ENCODE peak calls at places on chromosomes 12 and 14, in eight cellular contexts. Q is SW480; M is foreskin keratinocyte; N is GM18507; E is body of pancreas; I is stimulated activated naive B cell treated with anti-CD40 and anti-IgM and Interleukin-4, amounts not matched to agents 10 μg/mL and 1 μg/mL and 100 μg/mL, for 72 hours; T is KG1; P is NCI-H1105. K is an unnamed sample.

GRCh38 chr14:93128785-93129459 is 13.2 kb upstream of the ITPK1 start:
- DNase-seq in Q (no peak), M (no peak), N (no peak), E (no peak), I (no peak), T (no peak), P (no peak), K (no peak)

GRCh38 chr12:67811437-67812361 is 163.2 kb downstream of the DYRK2 start:
- DNase-seq in Q (no peak), M (peak), N (no peak), E (no peak), I (no peak), T (no peak), P (no peak), K (no peak)

GRCh38 chr14:90760591-90761316 is 55.5 kb downstream of the TTC7B start:
- DNase-seq in Q (peak), M (peak), N (no peak), E (no peak), I (no peak), T (no peak), P (peak), K (no peak)

GRCh38 chr12:107580750-107581529 is 104.7 kb upstream of the PWP1 start:
- DNase-seq in Q (no peak), M (no peak), N (no peak), E (no peak), I (no peak), T (no peak), P (no peak), K (no peak)

GRCh38 chr12:106380954-106381353 is 23.4 kb downstream of the POLR3B start:
- DNase-seq in Q (no peak), M (no peak), N (no peak), E (no peak), I (no peak), T (no peak), P (no peak), K (no peak)

GRCh38 chr14:31825459-31825858 is 251.6 kb upstream of the ARHGAP5 start:
- DNase-seq in Q (no peak), M (no peak), N (no peak), E (no peak), I (no peak), T (no peak), P (no peak), K (no peak)

GRCh38 chr12:29255061-29255460 is 106.0 kb downstream of the FAR2 start:
- DNase-seq in Q (peak), M (no peak), N (no peak), E (no peak), I (no peak), T (no peak), P (no peak), K (no peak)

GRCh38 chr14:77088219-77088618 is 9.8 kb upstream of the CIPC start:
- DNase-seq in Q (no peak), M (peak), N (no peak), E (peak), I (no peak), T (no peak), P (peak), K (no peak)

GRCh38 chr12:74412607-74413230 is 124.9 kb upstream of the ATXN7L3B start:
- DNase-seq in Q (peak), M (no peak), N (no peak), E (no peak), I (no peak), T (no peak), P (peak), K (no peak)

GRCh38 chr12:123267335-123267920 is 4.2 kb downstream of the CDK2AP1 start:
- DNase-seq in Q (no peak), M (no peak), N (no peak), E (no peak), I (no peak), T (no peak), P (no peak), K (no peak)

GRCh38 chr14:45359766-45360165 is 106.8 kb upstream of the MIS18BP1 start:
- DNase-seq in Q (no peak), M (no peak), N (no peak), E (no peak), I (no peak), T (no peak), P (no peak), K (no peak)

GRCh38 chr12:76946451-76946850 is 67.6 kb upstream of the CSRP2 start:
- DNase-seq in Q (no peak), M (no peak), N (no peak), E (no peak), I (no peak), T (no peak), P (no peak), K (no peak)

GRCh38 chr14:101927859-101928258 is 36.5 kb upstream of the DYNC1H1 start:
- DNase-seq in Q (no peak), M (no peak), N (no peak), E (peak), I (no peak), T (no peak), P (no peak), K (no peak)

GRCh38 chr12:31872831-31873604 is 86.2 kb upstream of the RESF1 start:
- DNase-seq in Q (no peak), M (no peak), N (no peak), E (no peak), I (no peak), T (no peak), P (no peak), K (no peak)

GRCh38 chr12:3727877-3728632 is 24.9 kb downstream of the CRACR2A start:
- DNase-seq in Q (no peak), M (no peak), N (no peak), E (no peak), I (no peak), T (no peak), P (no peak), K (no peak)

GRCh38 chr12:6772729-6773661 is 675 bp downstream of the LAG3 start:
- DNase-seq in Q (no peak), M (no peak), N (no peak), E (no peak), I (no peak), T (no peak), P (no peak), K (no peak)

GRCh38 chr14:60722163-60722835 is 1.9 kb downstream of the SIX4 start:
- DNase-seq in Q (peak), M (peak), N (no peak), E (peak), I (peak), T (no peak), P (peak), K (no peak)

GRCh38 chr14:104843442-104844305 is 21.4 kb upstream of the CEP170B start:
- DNase-seq in Q (peak), M (no peak), N (no peak), E (no peak), I (no peak), T (no peak), P (no peak), K (no peak)

GRCh38 chr14:54554401-54554800 is 12.5 kb upstream of the SAMD4A start:
- DNase-seq in Q (no peak), M (no peak), N (no peak), E (no peak), I (no peak), T (no peak), P (no peak), K (no peak)

GRCh38 chr12:53966385-53967133 is 6.4 kb upstream of the HOXC11 start:
- DNase-seq in Q (no peak), M (no peak), N (no peak), E (no peak), I (no peak), T (no peak), P (no peak), K (no peak)

GRCh38 chr12:22709292-22709691 is 84.3 kb downstream of the ETNK1 start:
- DNase-seq in Q (peak), M (no peak), N (peak), E (no peak), I (no peak), T (no peak), P (peak), K (peak)

GRCh38 chr12:117603316-117604113 is 242.1 kb upstream of the NOS1 start:
- DNase-seq in Q (no peak), M (no peak), N (no peak), E (no peak), I (no peak), T (no peak), P (no peak), K (no peak)

GRCh38 chr12:27554421-27555186 is 30.6 kb downstream of the PPFIBP1 start:
- DNase-seq in Q (peak), M (no peak), N (no peak), E (no peak), I (no peak), T (no peak), P (no peak), K (no peak)

GRCh38 chr14:102799684-102800562 is 22.7 kb downstream of the TRAF3 start:
- DNase-seq in Q (peak), M (no peak), N (no peak), E (no peak), I (no peak), T (no peak), P (no peak), K (no peak)

GRCh38 chr12:122125452-122126341 is 47.1 kb downstream of the MLXIP start:
- DNase-seq in Q (peak), M (no peak), N (no peak), E (no peak), I (no peak), T (no peak), P (no peak), K (no peak)

GRCh38 chr12:34363050-34363673 is 340.9 kb downstream of the ALG10 start:
- DNase-seq in Q (peak), M (no peak), N (no peak), E (no peak), I (no peak), T (no peak), P (no peak), K (no peak)

GRCh38 chr12:13288501-13288900 is 92.0 kb downstream of the EMP1 start:
- DNase-seq in Q (no peak), M (no peak), N (no peak), E (no peak), I (no peak), T (no peak), P (no peak), K (no peak)

GRCh38 chr14:77638738-77639137 is 22.3 kb upstream of the SPTLC2 start:
- DNase-seq in Q (peak), M (peak), N (no peak), E (no peak), I (no peak), T (no peak), P (no peak), K (no peak)

GRCh38 chr12:76111209-76111749 is 26.8 kb upstream of the NAP1L1 start:
- DNase-seq in Q (no peak), M (no peak), N (no peak), E (no peak), I (no peak), T (no peak), P (no peak), K (no peak)

K was measured in T-helper 2 cell.